ENCODE peak calls at places on chromosomes 6 and 20, in four cellular contexts. One of them, this sample, is unnamed.

GRCh38 chr20:61896058-61896961 is 169.4 kb downstream of the TAF4 start:
- DNase-seq in hypothalamus: peak
- DNase-seq in cardiac fibroblast: peak
- DNase-seq in H4: peak
- DNase-seq in this sample: peak

GRCh38 chr20:49424536-49424935 is 57.9 kb downstream of the KCNB1 start:
- DNase-seq in H4: peak
- DNase-seq in hypothalamus: peak
- DNase-seq in cardiac fibroblast: no peak
- DNase-seq in this sample: peak

GRCh38 chr6:56246941-56247653 is at the start of gene COL21A1:
- DNase-seq in cardiac fibroblast: peak
- DNase-seq in H4: no peak
- DNase-seq in hypothalamus: no peak
- DNase-seq in this sample: no peak

GRCh38 chr20:62539208-62539607 is 63.4 kb upstream of the GATA5 start:
- DNase-seq in cardiac fibroblast: no peak
- DNase-seq in hypothalamus: no peak
- DNase-seq in H4: no peak
- DNase-seq in this sample: no peak

GRCh38 chr20:36606171-36607116 is 865 bp downstream of the RAB5IF start:
- DNase-seq in hypothalamus: no peak
- DNase-seq in H4: peak
- DNase-seq in cardiac fibroblast: peak
- DNase-seq in this sample: no peak

GRCh38 chr6:68778356-68779020 is 143.4 kb downstream of the ADGRB3 start:
- DNase-seq in hypothalamus: no peak
- DNase-seq in H4: peak
- DNase-seq in cardiac fibroblast: peak
- DNase-seq in this sample: no peak

GRCh38 chr20:58833921-58834320 is 16.8 kb downstream of the GNAS-AS1 start:
- DNase-seq in hypothalamus: no peak
- DNase-seq in cardiac fibroblast: no peak
- DNase-seq in H4: no peak
- DNase-seq in this sample: no peak

GRCh38 chr20:54122189-54122588 is 51.6 kb downstream of the CYP24A1 start:
- DNase-seq in hypothalamus: no peak
- DNase-seq in cardiac fibroblast: peak
- DNase-seq in H4: no peak
- DNase-seq in this sample: no peak

GRCh38 chr20:5191829-5192569 is 65.2 kb downstream of the CDS2 start:
- DNase-seq in cardiac fibroblast: peak
- DNase-seq in H4: peak
- DNase-seq in hypothalamus: no peak
- DNase-seq in this sample: peak

GRCh38 chr20:1761116-1761515 is 103.5 kb upstream of the SIRPG start:
- DNase-seq in H4: no peak
- DNase-seq in cardiac fibroblast: peak
- DNase-seq in hypothalamus: no peak
- DNase-seq in this sample: no peak

GRCh38 chr6:80210618-80211017 is 104.1 kb downstream of the BCKDHB start:
- DNase-seq in cardiac fibroblast: peak
- DNase-seq in hypothalamus: no peak
- DNase-seq in H4: no peak
- DNase-seq in this sample: no peak

GRCh38 chr6:20319520-20320357 is 81.9 kb upstream of the E2F3 start:
- DNase-seq in hypothalamus: no peak
- DNase-seq in cardiac fibroblast: no peak
- DNase-seq in H4: no peak
- DNase-seq in this sample: no peak